ENCODE peak calls at places on chromosomes 3 and 15, in six cellular contexts. L is T-helper 17 cell, E is lower lobe of right lung, F is Kasumi-1, V is body of pancreas, O is kidney. R is an unnamed sample.

GRCh38 chr3:186785517-186786018 is 2.2 kb downstream of the EIF4A2 start:
- DNase-seq in L (no peak), E (no peak), F (no peak), V (no peak), O (no peak), R (no peak)

GRCh38 chr15:57890351-57890750 is 175.2 kb downstream of the ALDH1A2 start:
- DNase-seq in L (no peak), E (no peak), F (no peak), V (no peak), O (no peak), R (no peak)

GRCh38 chr3:142987080-142987700 is 14.2 kb upstream of the U2SURP start:
- DNase-seq in L (no peak), E (no peak), F (peak), V (no peak), O (no peak), R (peak)

GRCh38 chr3:127213381-127213918 is 20.5 kb downstream of the PRR23E start:
- DNase-seq in L (no peak), E (no peak), F (no peak), V (no peak), O (no peak), R (no peak)

GRCh38 chr3:177610677-177611654 is 413.7 kb upstream of the TBL1XR1 start:
- DNase-seq in L (no peak), E (peak), F (no peak), V (peak), O (no peak), R (no peak)

GRCh38 chr3:150106752-150107428 is 136.2 kb upstream of the PFN2 start:
- DNase-seq in L (no peak), E (no peak), F (no peak), V (no peak), O (no peak), R (peak)

GRCh38 chr15:38112406-38112805 is 140.2 kb upstream of the SPRED1 start:
- DNase-seq in L (no peak), E (no peak), F (no peak), V (no peak), O (no peak), R (no peak)

GRCh38 chr3:38738630-38739395 is 77.2 kb downstream of the SCN10A start:
- DNase-seq in L (no peak), E (no peak), F (peak), V (peak), O (no peak), R (peak)

GRCh38 chr3:184399410-184399809 is 19.6 kb downstream of the CHRD start:
- DNase-seq in L (no peak), E (no peak), F (no peak), V (no peak), O (no peak), R (no peak)

GRCh38 chr15:80969316-80969715 is 20.3 kb downstream of the MESD start:
- DNase-seq in L (no peak), E (no peak), F (no peak), V (no peak), O (no peak), R (no peak)

GRCh38 chr3:14445773-14446172 is 43.4 kb downstream of the SLC6A6 start:
- DNase-seq in L (no peak), E (no peak), F (no peak), V (no peak), O (no peak), R (no peak)

GRCh38 chr3:108041253-108041652 is 49.6 kb downstream of the CD47 start:
- DNase-seq in L (no peak), E (no peak), F (no peak), V (no peak), O (no peak), R (no peak)

GRCh38 chr3:155335955-155336354 is 42.5 kb upstream of the STRIT1 start:
- DNase-seq in L (no peak), E (no peak), F (no peak), V (no peak), O (no peak), R (no peak)

GRCh38 chr15:45458746-45459403 is 63.7 kb downstream of the SLC30A4 start:
- DNase-seq in L (peak), E (peak), F (peak), V (peak), O (no peak), R (peak)

GRCh38 chr15:31308185-31308639 is 18.4 kb upstream of the KLF13 start:
- DNase-seq in L (no peak), E (no peak), F (no peak), V (no peak), O (no peak), R (no peak)

GRCh38 chr3:112847692-112848091 is 1.0 kb upstream of the CD200R1L start:
- DNase-seq in L (no peak), E (no peak), F (no peak), V (no peak), O (no peak), R (no peak)

GRCh38 chr15:54605556-54605955 is 591.2 kb downstream of the RSL24D1 start:
- DNase-seq in L (no peak), E (no peak), F (no peak), V (no peak), O (no peak), R (no peak)

GRCh38 chr15:48641416-48641815 is 4.1 kb downstream of the FBN1 start:
- DNase-seq in L (no peak), E (no peak), F (peak), V (no peak), O (no peak), R (no peak)

GRCh38 chr3:10962481-10963036 is 30.0 kb upstream of the SLC6A1 start:
- DNase-seq in L (no peak), E (no peak), F (no peak), V (no peak), O (no peak), R (no peak)

GRCh38 chr15:66835558-66835878 is 133.5 kb downstream of the SMAD6 start:
- DNase-seq in L (no peak), E (peak), F (no peak), V (no peak), O (no peak), R (no peak)

GRCh38 chr3:31724681-31725080 is 192.0 kb downstream of the STT3B start:
- DNase-seq in L (no peak), E (no peak), F (peak), V (no peak), O (no peak), R (peak)

GRCh38 chr15:63178034-63178433 is 11.4 kb upstream of the RAB8B start:
- DNase-seq in L (no peak), E (no peak), F (no peak), V (no peak), O (no peak), R (no peak)

GRCh38 chr3:15796771-15797599 is 794 bp downstream of the ANKRD28 start:
- DNase-seq in L (no peak), E (no peak), F (peak), V (peak), O (no peak), R (peak)

GRCh38 chr15:96321422-96322391 is 8.8 kb upstream of the NR2F2 start:
- DNase-seq in L (no peak), E (peak), F (no peak), V (peak), O (peak), R (no peak)

GRCh38 chr15:98232761-98233160 is 272.3 kb downstream of the ARRDC4 start:
- DNase-seq in L (no peak), E (no peak), F (no peak), V (no peak), O (no peak), R (no peak)

GRCh38 chr3:121529308-121529707 is 16.5 kb downstream of the POLQ start:
- DNase-seq in L (no peak), E (no peak), F (peak), V (no peak), O (no peak), R (no peak)

GRCh38 chr15:66879968-66880367 is 177.9 kb downstream of the SMAD6 start:
- DNase-seq in L (no peak), E (no peak), F (no peak), V (no peak), O (no peak), R (no peak)

GRCh38 chr3:65200312-65200711 is 512.5 kb upstream of the ADAMTS9 start:
- DNase-seq in L (no peak), E (no peak), F (no peak), V (no peak), O (no peak), R (no peak)

GRCh38 chr3:120324185-120324584 is 25.0 kb downstream of the LRRC58 start:
- DNase-seq in L (no peak), E (no peak), F (no peak), V (no peak), O (no peak), R (no peak)

GRCh38 chr3:110495201-110495927 is 576.3 kb upstream of the NECTIN3 start:
- DNase-seq in L (no peak), E (peak), F (no peak), V (peak), O (no peak), R (no peak)

R was measured in HEK293T.